ENCODE peak calls at places on chromosomes 1 and 21, in ten cellular contexts. W is activated naive CD4-positive, alpha-beta T cell treated with anti-CD3 and anti-CD28 coated beads, Interleukin-2, amount 50 U/mL, for 16 hours; U is esophagus squamous epithelium; G is Daoy; E is cardiac fibroblast; X is skeletal muscle cell; H is activated CD4-positive, alpha-beta T cell treated with anti-CD3 and anti-CD28 coated beads for 48 hours; T is epithelial cell of proximal tubule; R is stimulated activated CD8-positive, alpha-beta memory T cell treated with anti-CD3 and anti-CD28 coated beads, Interleukin-12 subunit alpha, Interleukin-12 subunit beta, amount 100 ng/mL, for 4 hours; F is dorsolateral prefrontal cortex. B is an unnamed sample.

GRCh38 chr1:226664413-226665101 is 74.5 kb downstream of the ITPKB start:
- DNase-seq in X (peak), U (no peak), R (no peak), H (no peak), T (no peak), W (no peak), F (no peak), E (peak), G (peak), B (peak)

GRCh38 chr1:116971481-116971880 is 30.1 kb upstream of the CD101 start:
- DNase-seq in R (no peak), W (no peak), E (no peak), X (no peak), G (peak), U (no peak), H (no peak), T (no peak), F (no peak), B (no peak)

GRCh38 chr21:42080788-42081083 is 9.6 kb downstream of the UMODL1 start:
- DNase-seq in W (no peak), X (peak), R (no peak), E (peak), H (no peak), U (no peak), T (no peak), G (peak), F (no peak), B (peak)

GRCh38 chr1:175548774-175549173 is 194.6 kb downstream of the TNR start:
- DNase-seq in H (no peak), E (no peak), W (no peak), U (no peak), X (no peak), G (peak), R (no peak), F (no peak), T (peak), B (no peak)

GRCh38 chr1:30511563-30512252 is 211.7 kb downstream of the MATN1 start:
- DNase-seq in X (no peak), R (no peak), E (no peak), U (no peak), F (no peak), T (no peak), G (peak), W (no peak), H (no peak), B (no peak)

GRCh38 chr1:201561195-201561564 is 22.3 kb downstream of the NAV1 start:
- DNase-seq in H (no peak), W (no peak), E (peak), G (no peak), T (no peak), R (no peak), U (no peak), F (no peak), X (no peak), B (no peak)

GRCh38 chr1:19074361-19074901 is 118.0 kb upstream of the IFFO2 start:
- DNase-seq in W (peak), U (no peak), E (no peak), X (no peak), F (no peak), G (no peak), T (no peak), H (peak), R (no peak), B (no peak)

GRCh38 chr1:35461966-35462651 is 95.1 kb downstream of the KIAA0319L start:
- DNase-seq in R (no peak), U (no peak), G (no peak), X (no peak), W (no peak), H (no peak), T (no peak), F (no peak), E (no peak), B (no peak)

GRCh38 chr1:6497215-6497866 is 5.9 kb upstream of the PLEKHG5 start:
- DNase-seq in G (peak), H (peak), X (no peak), E (peak), R (peak), T (no peak), U (no peak), F (no peak), W (peak), B (peak)

GRCh38 chr1:180947901-180948311 is 35.2 kb downstream of the KIAA1614 start:
- DNase-seq in U (no peak), H (no peak), T (no peak), W (no peak), E (no peak), R (no peak), F (no peak), X (no peak), G (no peak), B (no peak)

GRCh38 chr1:212477680-212478466 is 45.2 kb downstream of the NENF start:
- DNase-seq in E (no peak), R (no peak), G (no peak), T (no peak), H (no peak), X (no peak), F (no peak), U (no peak), W (no peak), B (no peak)

GRCh38 chr1:10918531-10918930 is 93.9 kb upstream of the TARDBP start:
- DNase-seq in G (peak), E (peak), X (no peak), H (no peak), T (no peak), U (no peak), F (no peak), R (no peak), W (no peak), B (no peak)

GRCh38 chr1:42831273-42831672 is 14.1 kb upstream of the SVBP start:
- DNase-seq in W (no peak), F (no peak), G (no peak), T (no peak), U (no peak), R (no peak), X (no peak), E (no peak), H (no peak), B (no peak)

GRCh38 chr1:116710326-116711060 is 43.0 kb upstream of the IGSF3 start:
- DNase-seq in F (no peak), E (no peak), X (no peak), T (no peak), U (no peak), R (no peak), G (no peak), W (no peak), H (no peak), B (no peak)

GRCh38 chr1:25246600-25247023 is 642 bp downstream of the RSRP1 start:
- DNase-seq in H (peak), T (no peak), F (peak), X (no peak), U (no peak), R (peak), E (no peak), W (peak), G (peak), B (peak)

GRCh38 chr21:35206141-35207125 is 157.3 kb upstream of the RUNX1 start:
- DNase-seq in G (peak), T (no peak), H (no peak), R (no peak), X (no peak), U (no peak), F (no peak), E (no peak), W (no peak), B (peak)

GRCh38 chr1:234977891-234978396 is 150.7 kb downstream of the TOMM20 start:
- DNase-seq in F (no peak), G (no peak), U (no peak), X (no peak), H (no peak), E (no peak), W (no peak), T (no peak), R (no peak), B (no peak)

GRCh38 chr1:30908446-30908885 is at the start of gene SDC3:
- DNase-seq in U (no peak), W (no peak), F (no peak), X (no peak), T (no peak), H (no peak), E (no peak), G (peak), R (no peak), B (peak)

GRCh38 chr1:179230251-179230650 is 774 bp upstream of the ABL2 start:
- DNase-seq in W (no peak), X (peak), H (no peak), T (no peak), U (no peak), F (no peak), G (peak), E (peak), R (no peak), B (no peak)

GRCh38 chr1:63329621-63330330 is 7.4 kb downstream of the FOXD3 start:
- DNase-seq in R (no peak), U (no peak), E (no peak), G (no peak), W (no peak), X (no peak), H (no peak), T (no peak), F (no peak), B (peak)

GRCh38 chr1:225425211-225425786 is 2.5 kb downstream of the LBR start:
- DNase-seq in U (no peak), X (no peak), G (peak), F (no peak), T (no peak), H (no peak), R (no peak), E (peak), W (no peak), B (no peak)

GRCh38 chr1:224542783-224543440 is 73.2 kb upstream of the CNIH3 start:
- DNase-seq in T (peak), W (no peak), X (peak), R (no peak), E (peak), G (peak), H (peak), U (no peak), F (no peak), B (no peak)

GRCh38 chr1:43582162-43582566 is 51.5 kb downstream of the PTPRF start:
- DNase-seq in X (peak), G (peak), F (peak), H (peak), T (peak), R (peak), E (peak), W (no peak), U (no peak), B (no peak)

GRCh38 chr1:227898502-227899140 is 49.1 kb downstream of the WNT9A start:
- DNase-seq in G (no peak), R (no peak), H (no peak), W (peak), E (no peak), T (no peak), X (no peak), F (peak), U (no peak), B (no peak)

GRCh38 chr21:29295066-29295650 is 3.6 kb upstream of the BACH1 start:
- DNase-seq in X (no peak), H (no peak), W (peak), F (no peak), R (no peak), T (no peak), G (no peak), U (no peak), E (no peak), B (no peak)

GRCh38 chr1:243903904-243904303 is 53.9 kb upstream of the AKT3 start:
- DNase-seq in X (no peak), E (peak), F (no peak), H (no peak), R (no peak), W (no peak), G (no peak), T (no peak), U (no peak), B (peak)

GRCh38 chr1:212769372-212770167 is 22.0 kb downstream of the NSL1 start:
- DNase-seq in E (no peak), X (no peak), H (no peak), T (no peak), G (no peak), R (no peak), U (no peak), F (no peak), W (no peak), B (peak)

GRCh38 chr1:18869847-18870246 is 10.4 kb upstream of the TAS1R2 start:
- DNase-seq in X (no peak), E (no peak), U (no peak), T (no peak), F (no peak), R (no peak), H (no peak), W (no peak), G (no peak), B (no peak)